ENCODE peak calls at places on chromosomes 4 and X, in five cellular contexts. One of them, this sample, is unnamed.

GRCh38 chr4:100525689-100526088 is 7.9 kb upstream of the EMCN start:
- DNase-seq in A549: no peak
- DNase-seq in fibroblast of lung: no peak
- DNase-seq in ovary: no peak
- DNase-seq in A673: no peak
- DNase-seq in this sample: no peak

GRCh38 chr4:57100979-57101629 is 9.1 kb downstream of the IGFBP7 start:
- DNase-seq in A673: no peak
- DNase-seq in A549: peak
- DNase-seq in fibroblast of lung: no peak
- DNase-seq in ovary: no peak
- DNase-seq in this sample: no peak

GRCh38 chrX:1725472-1725871 is 110.6 kb downstream of the ASMT start:
- DNase-seq in fibroblast of lung: no peak
- DNase-seq in ovary: no peak
- DNase-seq in A549: no peak
- DNase-seq in A673: no peak
- DNase-seq in this sample: no peak

GRCh38 chrX:134460005-134460860 is at the start of gene HPRT1:
- DNase-seq in ovary: peak
- DNase-seq in A673: peak
- DNase-seq in A549: peak
- DNase-seq in fibroblast of lung: peak
- DNase-seq in this sample: peak

GRCh38 chrX:70088281-70088680 is 26.0 kb downstream of the OTUD6A start:
- DNase-seq in A549: no peak
- DNase-seq in fibroblast of lung: peak
- DNase-seq in ovary: no peak
- DNase-seq in A673: no peak
- DNase-seq in this sample: no peak

GRCh38 chr4:71270901-71271300 is 67.9 kb upstream of the SLC4A4 start:
- DNase-seq in ovary: no peak
- DNase-seq in A549: peak
- DNase-seq in A673: peak
- DNase-seq in fibroblast of lung: peak
- DNase-seq in this sample: no peak

GRCh38 chrX:53048169-53049126 is at the start of gene GPR173:
- DNase-seq in ovary: peak
- DNase-seq in A673: peak
- DNase-seq in fibroblast of lung: peak
- DNase-seq in A549: no peak
- DNase-seq in this sample: peak

GRCh38 chr4:128635141-128635911 is 174.2 kb upstream of the JADE1 start:
- DNase-seq in ovary: no peak
- DNase-seq in fibroblast of lung: peak
- DNase-seq in A673: no peak
- DNase-seq in A549: peak
- DNase-seq in this sample: peak

GRCh38 chr4:135277116-135277979 is 1075.8 kb upstream of the PABPC4L start:
- DNase-seq in fibroblast of lung: peak
- DNase-seq in ovary: no peak
- DNase-seq in A673: no peak
- DNase-seq in A549: no peak
- DNase-seq in this sample: no peak

GRCh38 chr4:7929530-7929951 is 10.1 kb downstream of the AFAP1 start:
- DNase-seq in A549: peak
- DNase-seq in fibroblast of lung: no peak
- DNase-seq in A673: no peak
- DNase-seq in ovary: no peak
- DNase-seq in this sample: no peak
- H3K27ac ChIP-seq in A549: peak
- H3K27ac ChIP-seq in fibroblast of lung: no peak
- H3K27ac ChIP-seq in A673: no peak
- H3K27ac ChIP-seq in ovary: no peak
- H3K27ac ChIP-seq in this sample: no peak

GRCh38 chr4:10093273-10093621 is 23.4 kb downstream of the WDR1 start:
- DNase-seq in fibroblast of lung: no peak
- DNase-seq in ovary: no peak
- DNase-seq in A549: no peak
- DNase-seq in A673: no peak
- DNase-seq in this sample: no peak

GRCh38 chr4:10092481-10093272 is 23.9 kb downstream of the WDR1 start:
- DNase-seq in A673: no peak
- DNase-seq in ovary: no peak
- DNase-seq in fibroblast of lung: no peak
- DNase-seq in A549: no peak
- DNase-seq in this sample: no peak

GRCh38 chr4:10094841-10095240 is 21.8 kb downstream of the WDR1 start:
- DNase-seq in A549: no peak
- DNase-seq in ovary: no peak
- DNase-seq in A673: no peak
- DNase-seq in fibroblast of lung: no peak
- DNase-seq in this sample: no peak

GRCh38 chr4:10095296-10095991 is 21.2 kb downstream of the WDR1 start:
- DNase-seq in A673: no peak
- DNase-seq in fibroblast of lung: no peak
- DNase-seq in A549: no peak
- DNase-seq in ovary: no peak
- DNase-seq in this sample: no peak

GRCh38 chr4:10093801-10094552 is 22.6 kb downstream of the WDR1 start:
- DNase-seq in A549: no peak
- DNase-seq in fibroblast of lung: peak
- DNase-seq in A673: no peak
- DNase-seq in ovary: no peak
- DNase-seq in this sample: no peak
- H3K4me3 ChIP-seq in A549: no peak
- H3K4me3 ChIP-seq in fibroblast of lung: no peak
- H3K4me3 ChIP-seq in A673: no peak
- H3K4me3 ChIP-seq in ovary: no peak
- H3K4me3 ChIP-seq in this sample: no peak

DNA sequence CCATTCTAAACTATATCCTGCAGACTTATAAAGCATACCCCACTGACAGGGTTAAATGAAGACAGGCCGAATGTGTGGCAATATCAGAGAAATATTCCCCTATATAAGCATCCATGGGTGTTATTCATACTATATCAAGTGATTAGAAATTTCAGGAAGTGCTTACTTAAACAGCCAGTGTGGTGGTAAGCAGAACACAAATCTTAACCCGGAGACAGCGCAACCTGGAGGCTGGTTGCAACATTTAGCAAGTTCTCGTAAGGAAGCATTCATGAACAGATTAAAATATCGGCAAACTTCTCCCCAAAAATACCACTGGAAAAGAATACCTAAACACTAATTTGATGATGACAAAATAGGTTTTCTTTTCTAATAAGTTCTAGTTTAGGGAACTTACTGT is 261.2 kb downstream of the CBLL2 start:
- DNase-seq in ovary: no peak
- DNase-seq in fibroblast of lung: peak
- DNase-seq in A673: no peak
- DNase-seq in A549: no peak
- DNase-seq in this sample: no peak
- TF ChIP-seq CTCF in ovary: no peak
- TF ChIP-seq CTCF in fibroblast of lung: no peak
- TF ChIP-seq CTCF in A673: no peak
- TF ChIP-seq CTCF in A549: no peak
- TF ChIP-seq CTCF in this sample: no peak

GRCh38 chrX:107776649-107777535 is 641 bp upstream of the NCBP2L start:
- DNase-seq in A673: peak
- DNase-seq in ovary: peak
- DNase-seq in A549: peak
- DNase-seq in fibroblast of lung: peak
- DNase-seq in this sample: peak

GRCh38 chrX:107773206-107773605 is 2.4 kb downstream of the TSC22D3 start:
- DNase-seq in ovary: no peak
- DNase-seq in fibroblast of lung: no peak
- DNase-seq in A549: no peak
- DNase-seq in A673: no peak
- DNase-seq in this sample: no peak

GRCh38 chrX:107775000-107775733 is 420 bp downstream of the TSC22D3 start:
- DNase-seq in A549: no peak
- DNase-seq in ovary: peak
- DNase-seq in A673: no peak
- DNase-seq in fibroblast of lung: no peak
- DNase-seq in this sample: no peak

GRCh38 chrX:107775734-107776511 is at the start of gene TSC22D3:
- DNase-seq in ovary: peak
- DNase-seq in A673: peak
- DNase-seq in A549: peak
- DNase-seq in fibroblast of lung: peak
- DNase-seq in this sample: peak

GRCh38 chrX:107773906-107774435 is 1.6 kb downstream of the TSC22D3 start:
- DNase-seq in A673: no peak
- DNase-seq in fibroblast of lung: no peak
- DNase-seq in A549: no peak
- DNase-seq in ovary: no peak
- DNase-seq in this sample: no peak
- H3K27ac ChIP-seq in A673: no peak
- H3K27ac ChIP-seq in fibroblast of lung: no peak
- H3K27ac ChIP-seq in A549: no peak
- H3K27ac ChIP-seq in ovary: peak
- H3K27ac ChIP-seq in this sample: peak

DNA sequence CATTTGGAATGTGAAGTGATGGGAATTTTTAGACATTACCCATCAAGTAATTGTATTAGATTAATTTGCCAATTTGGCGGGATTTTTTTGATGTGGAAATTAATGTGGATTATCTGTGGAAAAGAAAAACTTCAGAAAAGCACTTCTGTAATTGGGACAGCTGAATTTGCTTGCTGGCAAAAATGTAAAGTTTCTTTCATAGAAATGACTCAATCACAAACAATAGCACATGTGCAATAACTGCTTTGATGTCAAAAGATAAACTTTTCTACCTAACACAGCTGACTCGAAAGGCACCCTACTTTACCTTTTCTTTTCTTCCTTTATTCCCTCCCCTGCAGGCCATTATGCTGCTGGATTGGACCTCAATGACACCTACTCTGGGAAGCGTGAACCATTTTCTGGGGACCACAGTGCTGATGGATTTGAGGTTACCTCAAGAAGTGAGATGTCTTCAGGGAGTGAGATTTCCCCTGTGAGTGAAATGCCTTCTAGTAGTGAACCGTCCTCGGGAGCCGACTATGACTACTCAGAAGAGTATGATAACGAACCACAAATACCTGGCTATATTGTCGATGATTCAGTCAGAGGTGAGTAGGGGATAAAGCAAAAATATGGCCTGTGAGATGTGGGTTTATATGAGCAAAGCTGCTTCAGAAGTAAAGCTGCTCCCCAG is 1.4 kb downstream of the AREG start:
- DNase-seq in ovary: no peak
- DNase-seq in A673: no peak
- DNase-seq in A549: no peak
- DNase-seq in fibroblast of lung: no peak
- DNase-seq in this sample: no peak
- H3K4me3 ChIP-seq in ovary: no peak
- H3K4me3 ChIP-seq in A673: no peak
- H3K4me3 ChIP-seq in A549: peak
- H3K4me3 ChIP-seq in fibroblast of lung: no peak
- H3K4me3 ChIP-seq in this sample: no peak

GRCh38 chrX:25049971-25050370 is 34.2 kb upstream of the ARX start:
- DNase-seq in ovary: no peak
- DNase-seq in A673: no peak
- DNase-seq in fibroblast of lung: no peak
- DNase-seq in A549: no peak
- DNase-seq in this sample: no peak
- TF ChIP-seq CTCF in ovary: no peak
- TF ChIP-seq CTCF in A673: no peak
- TF ChIP-seq CTCF in fibroblast of lung: no peak
- TF ChIP-seq CTCF in A549: no peak
- TF ChIP-seq CTCF in this sample: no peak